ENCODE peak calls at places on chromosomes 6 and 20, in four cellular contexts. N is left lobe of liver; B is fibroblast of the conjunctiva; X is CD4-positive, alpha-beta memory T cell. F is an unnamed sample.

GRCh38 chr6:26224940-26225847 is 138.0 kb downstream of the HFE start:
- DNase-seq in N (no peak), B (peak; percentile 96), X (peak; percentile 22), F (no peak)

GRCh38 chr6:170114956-170115855 is 175.7 kb downstream of the DLL1 start:
- DNase-seq in N (peak; percentile 48), B (no peak), X (no peak), F (peak; percentile 65)

GRCh38 chr20:33791959-33792597 is 19.1 kb upstream of the CHMP4B start:
- DNase-seq in N (peak; percentile 56), B (peak; percentile 8), X (peak; percentile 32), F (no peak)

GRCh38 chr20:14406495-14406894 is 69.1 kb upstream of the FLRT3 start:
- DNase-seq in N (no peak), B (no peak), X (no peak), F (no peak)

GRCh38 chr20:2865630-2866029 is 7.7 kb upstream of the PTPRA start:
- DNase-seq in N (peak; percentile 28), B (no peak), X (no peak), F (no peak)

GRCh38 chr6:37142047-37142614 is 27.8 kb upstream of the PIM1 start:
- DNase-seq in N (no peak), B (no peak), X (no peak), F (no peak)

GRCh38 chr20:33790571-33790970 is 20.6 kb upstream of the CHMP4B start:
- DNase-seq in N (no peak), B (no peak), X (no peak), F (no peak)

GRCh38 chr6:162090734-162091133 is 636.8 kb downstream of the PRKN start:
- DNase-seq in N (no peak), B (peak; percentile 4), X (no peak), F (no peak)

GRCh38 chr6:5125152-5126006 is 40.2 kb downstream of the PPP1R3G start:
- DNase-seq in N (no peak), B (peak; percentile 36), X (no peak), F (no peak)

GRCh38 chr20:57310821-57311514 is 18.6 kb upstream of the SPO11 start:
- DNase-seq in N (peak; percentile 33), B (no peak), X (no peak), F (peak; percentile 63)

GRCh38 chr20:15654208-15654649 is 919.0 kb downstream of the KIF16B start:
- DNase-seq in N (peak; percentile 52), B (peak; percentile 20), X (no peak), F (no peak)

GRCh38 chr6:148240866-148241477 is 101.7 kb upstream of the SASH1 start:
- DNase-seq in N (no peak), B (no peak), X (no peak), F (no peak)

GRCh38 chr20:52905235-52905634 is 66.9 kb upstream of the TSHZ2 start:
- DNase-seq in N (no peak), B (no peak), X (no peak), F (no peak)

GRCh38 chr6:90458353-90459224 is 128.3 kb downstream of the MAP3K7 start:
- DNase-seq in N (no peak), B (no peak), X (peak; percentile 36), F (no peak)

GRCh38 chr6:132648356-132648755 is 10.6 kb downstream of the TAAR1 start:
- DNase-seq in N (no peak), B (no peak), X (peak; percentile 35), F (no peak)

GRCh38 chr6:157323114-157323923 is at the start of gene TMEM242:
- DNase-seq in N (peak; percentile 93), B (peak; percentile 86), X (peak; percentile 86), F (peak; percentile 97)

GRCh38 chr20:18019068-18019467 is 38.6 kb downstream of the OVOL2 start:
- DNase-seq in N (no peak), B (no peak), X (no peak), F (no peak)

GRCh38 chr6:117840541-117840983 is 66.5 kb upstream of the SLC35F1 start:
- DNase-seq in N (no peak), B (no peak), X (no peak), F (no peak)

GRCh38 chr6:12923644-12924235 is 207.2 kb downstream of the PHACTR1 start:
- DNase-seq in N (no peak), B (no peak), X (no peak), F (no peak)

GRCh38 chr6:14792118-14792955 is 453.5 kb upstream of the JARID2 start:
- DNase-seq in N (no peak), B (no peak), X (no peak), F (no peak)

GRCh38 chr20:24684954-24685691 is 215.7 kb downstream of the SYNDIG1 start:
- DNase-seq in N (no peak), B (no peak), X (no peak), F (peak; percentile 69)

GRCh38 chr6:85798934-85799490 is 156.3 kb upstream of the SYNCRIP start:
- DNase-seq in N (no peak), B (no peak), X (no peak), F (no peak)

GRCh38 chr20:39660251-39660650 is 698.1 kb downstream of the DHX35 start:
- DNase-seq in N (no peak), B (no peak), X (no peak), F (no peak)

GRCh38 chr20:46040902-46041535 is 12.0 kb downstream of the SLC12A5 start:
- DNase-seq in N (no peak), B (no peak), X (peak; percentile 39), F (no peak)

GRCh38 chr20:50302463-50303041 is 111.9 kb downstream of the CEBPB start:
- DNase-seq in N (no peak), B (no peak), X (no peak), F (no peak)

GRCh38 chr6:12572884-12573824 is 143.4 kb upstream of the PHACTR1 start:
- DNase-seq in N (no peak), B (peak; percentile 21), X (no peak), F (no peak)

GRCh38 chr6:146985111-146985510 is 219.1 kb upstream of the STXBP5 start:
- DNase-seq in N (no peak), B (no peak), X (no peak), F (no peak)

GRCh38 chr6:166737231-166737630 is 110.2 kb upstream of the RPS6KA2 start:
- DNase-seq in N (no peak), B (no peak), X (no peak), F (no peak)